ENCODE peak calls at places on chromosomes 16 and 17, in six cellular contexts. A, W, C, G, Y and E are unnamed samples.

GRCh38 chr17:50028207-50029120 is 27.4 kb upstream of the ITGA3 start:
- DNase-seq in A (peak), W (peak), C (no peak), G (peak), Y (no peak), E (peak)

GRCh38 chr16:86428729-86429472 is 81.4 kb upstream of the FOXF1 start:
- DNase-seq in A (no peak), W (no peak), C (no peak), G (peak), Y (no peak), E (no peak)

GRCh38 chr16:68367891-68368601 is 57.2 kb downstream of the PRMT7 start:
- DNase-seq in A (no peak), W (no peak), C (no peak), G (no peak), Y (no peak), E (no peak)

GRCh38 chr16:57061084-57061905 is 31.1 kb upstream of the CPNE2 start:
- DNase-seq in A (peak), W (peak), C (no peak), G (peak), Y (no peak), E (peak)

GRCh38 chr17:75848523-75849303 is 4.5 kb upstream of the UNC13D start:
- DNase-seq in A (peak), W (peak), C (peak), G (peak), Y (peak), E (peak)

GRCh38 chr16:74931445-74931844 is 53.5 kb downstream of the WDR59 start:
- DNase-seq in A (no peak), W (no peak), C (no peak), G (no peak), Y (no peak), E (no peak)

GRCh38 chr16:89722392-89723278 is 1.3 kb downstream of the ZNF276 start:
- DNase-seq in A (no peak), W (peak), C (no peak), G (no peak), Y (peak), E (peak)

GRCh38 chr17:60229189-60229802 is 79.5 kb downstream of the CA4 start:
- DNase-seq in A (peak), W (peak), C (peak), G (peak), Y (no peak), E (peak)

GRCh38 chr16:14669776-14670175 is 24.3 kb downstream of the PLA2G10 start:
- DNase-seq in A (no peak), W (no peak), C (no peak), G (no peak), Y (no peak), E (peak)

GRCh38 chr16:9256196-9256595 is 164.8 kb downstream of the HAPSTR1 start:
- DNase-seq in A (peak), W (no peak), C (peak), G (peak), Y (no peak), E (peak)

GRCh38 chr17:38869647-38870258 is at the start of gene LASP1:
- DNase-seq in A (peak), W (peak), C (peak), G (peak), Y (peak), E (peak)

GRCh38 chr17:4545217-4545951 is 9.8 kb downstream of the MYBBP1A start:
- DNase-seq in A (no peak), W (no peak), C (no peak), G (no peak), Y (no peak), E (no peak)

GRCh38 chr16:85335584-85336492 is 223.6 kb upstream of the CIBAR2 start:
- DNase-seq in A (peak), W (peak), C (no peak), G (no peak), Y (no peak), E (peak)

GRCh38 chr16:50102046-50102756 is 36.4 kb downstream of the HEATR3 start:
- DNase-seq in A (peak), W (peak), C (no peak), G (no peak), Y (no peak), E (no peak)